ENCODE peak calls at places on chromosomes 5 and 9, in seven cellular contexts. V, H, A, X, F, N and R are unnamed samples.
A peak's percentile ranks its signal among the peaks of the same experiment; 100 is the strongest.

GRCh38 chr9:137172907-137173794 is 1.3 kb upstream of the TMEM210 start:
- DNase-seq in F (no peak), X (peak; percentile 48), V (no peak), A (no peak), H (no peak), N (no peak), R (no peak)

GRCh38 chr9:127707766-127708165 is 978 bp downstream of the CFAP157 start:
- DNase-seq in V (no peak), A (no peak), X (peak; percentile 58), N (no peak), F (no peak), H (no peak), R (peak; percentile 65)

GRCh38 chr9:134403682-134404301 is 77.5 kb downstream of the RXRA start:
- DNase-seq in F (no peak), V (no peak), A (no peak), X (no peak), N (no peak), H (peak; percentile 30), R (peak; percentile 39)

GRCh38 chr9:17159469-17159868 is 24.6 kb downstream of the CNTLN start:
- DNase-seq in A (no peak), V (no peak), F (no peak), N (no peak), H (no peak), X (no peak), R (no peak)

GRCh38 chr9:125897481-125897880 is 150.3 kb downstream of the PBX3 start:
- DNase-seq in V (no peak), H (no peak), X (no peak), F (no peak), N (no peak), A (no peak), R (no peak)

GRCh38 chr9:37902804-37903580 is 935 bp downstream of the SLC25A51 start:
- DNase-seq in A (no peak), X (peak; percentile 50), N (no peak), F (no peak), V (no peak), H (no peak), R (no peak)

GRCh38 chr9:76369583-76369982 is 24.6 kb downstream of the RFK start:
- DNase-seq in V (no peak), A (no peak), N (peak; percentile 71), X (peak; percentile 16), H (no peak), F (no peak), R (no peak)

GRCh38 chr9:104093162-104093561 is 947 bp upstream of the SMC2 start:
- DNase-seq in F (no peak), X (peak; percentile 14), H (no peak), V (no peak), N (no peak), A (no peak), R (no peak)

GRCh38 chr5:157280927-157281326 is 15.0 kb downstream of the CYFIP2 start:
- DNase-seq in H (no peak), A (no peak), V (no peak), X (no peak), N (no peak), F (no peak), R (no peak)